ENCODE peak calls at places on chromosomes 5 and 9, in seven cellular contexts. W is CD4-positive, alpha-beta memory T cell; J is AG04450; P is lower leg skin; X is activated CD4-positive, alpha-beta T cell treated with anti-CD3 and anti-CD28 coated beads for 24 hours; V is COR-L47; C is EL. L is an unnamed sample.
A peak's percentile ranks its signal among the peaks of the same experiment; 100 is the strongest.

GRCh38 chr5:172692451-172692850 is 51.4 kb downstream of the NEURL1B start:
- DNase-seq in V (no peak), J (no peak), X (no peak), P (no peak), W (no peak), C (no peak), L (no peak)

GRCh38 chr5:127019928-127020327 is 10.4 kb downstream of the MARCHF3 start:
- DNase-seq in V (no peak), W (no peak), C (no peak), J (no peak), X (no peak), P (no peak), L (no peak)

GRCh38 chr9:134707031-134707680 is 65.6 kb downstream of the COL5A1 start:
- DNase-seq in W (no peak), X (no peak), J (peak; percentile 63), V (peak; percentile 28), P (no peak), C (peak; percentile 91), L (peak; percentile 98)

GRCh38 chr5:104241051-104241450 is 678.5 kb upstream of the NUDT12 start:
- DNase-seq in C (no peak), V (no peak), W (no peak), X (no peak), J (no peak), P (no peak), L (no peak)

GRCh38 chr5:109479260-109479860 is 69.6 kb upstream of the PJA2 start:
- DNase-seq in P (no peak), J (no peak), C (peak; percentile 13), W (no peak), X (no peak), V (no peak), L (no peak)

GRCh38 chr5:97452646-97453045 is 269.6 kb upstream of the RIOK2 start:
- DNase-seq in C (no peak), P (no peak), X (no peak), J (no peak), V (no peak), W (no peak), L (no peak)

GRCh38 chr9:82202808-82203207 is 214.2 kb downstream of the SPATA31D1 start:
- DNase-seq in C (peak; percentile 59), W (no peak), J (peak; percentile 29), P (no peak), X (no peak), V (no peak), L (no peak)

GRCh38 chr5:76583163-76584047 is 39.8 kb downstream of the F2RL2 start:
- DNase-seq in W (no peak), J (no peak), P (no peak), V (no peak), C (no peak), X (no peak), L (no peak)

GRCh38 chr5:160029004-160029403 is 20.1 kb downstream of the TTC1 start:
- DNase-seq in C (no peak), X (no peak), J (no peak), P (no peak), V (no peak), W (no peak), L (no peak)

GRCh38 chr5:10333154-10334006 is 20.1 kb upstream of the MARCHF6 start:
- DNase-seq in V (no peak), C (peak; percentile 52), P (peak; percentile 86), X (no peak), W (no peak), J (no peak), L (no peak)

GRCh38 chr5:134024811-134025210 is 20.0 kb upstream of the VDAC1 start:
- DNase-seq in J (no peak), W (no peak), P (no peak), V (no peak), C (no peak), X (no peak), L (no peak)

GRCh38 chr5:158212915-158213314 is 354.0 kb upstream of the CLINT1 start:
- DNase-seq in C (peak; percentile 18), W (no peak), V (no peak), X (no peak), J (no peak), P (no peak), L (no peak)

GRCh38 chr9:16445141-16445920 is 425.1 kb downstream of the BNC2 start:
- DNase-seq in W (no peak), V (no peak), X (no peak), P (no peak), C (peak; percentile 48), J (no peak), L (peak; percentile 30)

GRCh38 chr5:58318468-58318867 is 141.4 kb downstream of the PLK2 start:
- DNase-seq in X (no peak), W (no peak), V (no peak), C (peak; percentile 59), P (no peak), J (no peak), L (no peak)